ENCODE peak calls at places on chromosomes 1 and 21, in six cellular contexts. One of them, this sample, is unnamed.

GRCh38 chr1:110375490-110375889 is 15.3 kb downstream of the SLC16A4 start:
- DNase-seq in endothelial cell of umbilical vein: no peak
- DNase-seq in A549: no peak
- DNase-seq in HepG2: no peak
- DNase-seq in H1: no peak
- DNase-seq in K562: no peak
- DNase-seq in this sample: no peak

GRCh38 chr21:45294509-45295291 is 7.0 kb upstream of the POFUT2 start:
- DNase-seq in endothelial cell of umbilical vein: peak
- DNase-seq in HepG2: no peak
- DNase-seq in H1: no peak
- DNase-seq in A549: no peak
- DNase-seq in K562: no peak
- DNase-seq in this sample: no peak

GRCh38 chr1:171251741-171252300 is 3.5 kb downstream of the FMO1 start:
- DNase-seq in HepG2: peak
- DNase-seq in H1: no peak
- DNase-seq in A549: peak
- DNase-seq in endothelial cell of umbilical vein: peak
- DNase-seq in K562: peak
- DNase-seq in this sample: peak

GRCh38 chr1:33337994-33338494 is 17.1 kb upstream of the A3GALT2 start:
- DNase-seq in HepG2: peak
- DNase-seq in endothelial cell of umbilical vein: no peak
- DNase-seq in A549: no peak
- DNase-seq in H1: no peak
- DNase-seq in K562: no peak
- DNase-seq in this sample: no peak

GRCh38 chr1:70336050-70336449 is 18.5 kb downstream of the ANKRD13C start:
- DNase-seq in H1: no peak
- DNase-seq in HepG2: no peak
- DNase-seq in endothelial cell of umbilical vein: no peak
- DNase-seq in K562: no peak
- DNase-seq in A549: no peak
- DNase-seq in this sample: no peak

GRCh38 chr21:19565587-19565986 is 1162.0 kb upstream of the TMPRSS15 start:
- DNase-seq in K562: no peak
- DNase-seq in HepG2: no peak
- DNase-seq in endothelial cell of umbilical vein: no peak
- DNase-seq in A549: no peak
- DNase-seq in H1: no peak
- DNase-seq in this sample: no peak

GRCh38 chr1:18531503-18531845 is 50.7 kb downstream of the KLHDC7A start:
- DNase-seq in A549: no peak
- DNase-seq in H1: no peak
- DNase-seq in endothelial cell of umbilical vein: no peak
- DNase-seq in K562: no peak
- DNase-seq in HepG2: no peak
- DNase-seq in this sample: no peak

GRCh38 chr1:58155418-58156123 is 391.0 kb downstream of the OMA1 start:
- DNase-seq in A549: peak
- DNase-seq in HepG2: peak
- DNase-seq in K562: peak
- DNase-seq in H1: peak
- DNase-seq in endothelial cell of umbilical vein: no peak
- DNase-seq in this sample: peak

GRCh38 chr1:41806472-41807155 is 112.1 kb downstream of the HIVEP3 start:
- DNase-seq in H1: no peak
- DNase-seq in A549: no peak
- DNase-seq in endothelial cell of umbilical vein: no peak
- DNase-seq in HepG2: no peak
- DNase-seq in K562: no peak
- DNase-seq in this sample: no peak

GRCh38 chr1:71667224-71667623 is 586.4 kb upstream of the ZRANB2 start:
- DNase-seq in H1: no peak
- DNase-seq in A549: no peak
- DNase-seq in K562: no peak
- DNase-seq in endothelial cell of umbilical vein: no peak
- DNase-seq in HepG2: no peak
- DNase-seq in this sample: no peak

GRCh38 chr1:235074335-235075120 is 54.1 kb downstream of the TOMM20 start:
- DNase-seq in HepG2: peak
- DNase-seq in K562: no peak
- DNase-seq in endothelial cell of umbilical vein: peak
- DNase-seq in H1: no peak
- DNase-seq in A549: peak
- DNase-seq in this sample: no peak

GRCh38 chr1:64437453-64437852 is 32.5 kb upstream of the CACHD1 start:
- DNase-seq in endothelial cell of umbilical vein: no peak
- DNase-seq in H1: no peak
- DNase-seq in A549: no peak
- DNase-seq in K562: no peak
- DNase-seq in HepG2: no peak
- DNase-seq in this sample: no peak

GRCh38 chr1:117176579-117176978 is 34.1 kb downstream of the VTCN1 start:
- DNase-seq in A549: no peak
- DNase-seq in endothelial cell of umbilical vein: no peak
- DNase-seq in K562: no peak
- DNase-seq in HepG2: no peak
- DNase-seq in H1: no peak
- DNase-seq in this sample: no peak

GRCh38 chr1:203628997-203629508 is 2.4 kb downstream of the ATP2B4 start:
- DNase-seq in K562: no peak
- DNase-seq in HepG2: no peak
- DNase-seq in H1: no peak
- DNase-seq in endothelial cell of umbilical vein: peak
- DNase-seq in A549: no peak
- DNase-seq in this sample: no peak

GRCh38 chr1:57468661-57469523 is 45.0 kb upstream of the DAB1 start:
- DNase-seq in H1: no peak
- DNase-seq in A549: no peak
- DNase-seq in HepG2: no peak
- DNase-seq in endothelial cell of umbilical vein: no peak
- DNase-seq in K562: no peak
- DNase-seq in this sample: no peak

GRCh38 chr1:208834346-208835081 is 590.3 kb upstream of the PLXNA2 start:
- DNase-seq in endothelial cell of umbilical vein: peak
- DNase-seq in A549: no peak
- DNase-seq in HepG2: no peak
- DNase-seq in H1: no peak
- DNase-seq in K562: no peak
- DNase-seq in this sample: no peak

GRCh38 chr1:208841396-208841795 is 597.2 kb upstream of the PLXNA2 start:
- DNase-seq in endothelial cell of umbilical vein: no peak
- DNase-seq in H1: no peak
- DNase-seq in HepG2: no peak
- DNase-seq in A549: no peak
- DNase-seq in K562: no peak
- DNase-seq in this sample: no peak

GRCh38 chr1:208835082-208835467 is 590.9 kb upstream of the PLXNA2 start:
- DNase-seq in K562: no peak
- DNase-seq in endothelial cell of umbilical vein: no peak
- DNase-seq in HepG2: no peak
- DNase-seq in H1: no peak
- DNase-seq in A549: no peak
- DNase-seq in this sample: no peak

GRCh38 chr1:208835781-208836180 is 591.6 kb upstream of the PLXNA2 start:
- DNase-seq in H1: no peak
- DNase-seq in A549: no peak
- DNase-seq in endothelial cell of umbilical vein: no peak
- DNase-seq in K562: no peak
- DNase-seq in HepG2: no peak
- DNase-seq in this sample: no peak

GRCh38 chr1:208837242-208837641 is 593.1 kb upstream of the PLXNA2 start:
- DNase-seq in K562: no peak
- DNase-seq in endothelial cell of umbilical vein: no peak
- DNase-seq in HepG2: no peak
- DNase-seq in H1: no peak
- DNase-seq in A549: no peak
- DNase-seq in this sample: no peak
- TF ChIP-seq JUN in K562: no peak
- TF ChIP-seq JUN in endothelial cell of umbilical vein: no peak
- TF ChIP-seq JUN in HepG2: no peak
- TF ChIP-seq JUN in H1: no peak
- TF ChIP-seq JUN in A549: no peak
- TF ChIP-seq JUN in this sample: no peak

GRCh38 chr1:87127581-87127980 is 201.1 kb upstream of the LMO4 start:
- DNase-seq in H1: no peak
- DNase-seq in endothelial cell of umbilical vein: no peak
- DNase-seq in A549: no peak
- DNase-seq in HepG2: no peak
- DNase-seq in K562: no peak
- DNase-seq in this sample: no peak

GRCh38 chr1:87131809-87132663 is 196.6 kb upstream of the LMO4 start:
- DNase-seq in HepG2: peak
- DNase-seq in A549: peak
- DNase-seq in endothelial cell of umbilical vein: peak
- DNase-seq in H1: peak
- DNase-seq in K562: peak
- DNase-seq in this sample: peak

GRCh38 chr1:87130437-87130836 is 198.2 kb upstream of the LMO4 start:
- DNase-seq in K562: peak
- DNase-seq in A549: no peak
- DNase-seq in HepG2: no peak
- DNase-seq in endothelial cell of umbilical vein: no peak
- DNase-seq in H1: no peak
- DNase-seq in this sample: no peak

GRCh38 chr1:87129038-87129437 is 199.6 kb upstream of the LMO4 start:
- DNase-seq in H1: no peak
- DNase-seq in A549: no peak
- DNase-seq in HepG2: no peak
- DNase-seq in K562: no peak
- DNase-seq in endothelial cell of umbilical vein: no peak
- DNase-seq in this sample: no peak

GRCh38 chr1:87129606-87130005 is 199.1 kb upstream of the LMO4 start:
- DNase-seq in endothelial cell of umbilical vein: no peak
- DNase-seq in K562: no peak
- DNase-seq in A549: no peak
- DNase-seq in HepG2: no peak
- DNase-seq in H1: no peak
- DNase-seq in this sample: no peak
- TF ChIP-seq JUN in endothelial cell of umbilical vein: no peak
- TF ChIP-seq JUN in K562: no peak
- TF ChIP-seq JUN in A549: no peak
- TF ChIP-seq JUN in HepG2: no peak
- TF ChIP-seq JUN in H1: no peak
- TF ChIP-seq JUN in this sample: no peak

GRCh38 chr1:232435746-232436145 is 194.2 kb downstream of the SIPA1L2 start:
- DNase-seq in K562: no peak
- DNase-seq in endothelial cell of umbilical vein: peak
- DNase-seq in A549: no peak
- DNase-seq in H1: no peak
- DNase-seq in HepG2: no peak
- DNase-seq in this sample: no peak
- TF ChIP-seq JUN in K562: no peak
- TF ChIP-seq JUN in endothelial cell of umbilical vein: no peak
- TF ChIP-seq JUN in A549: no peak
- TF ChIP-seq JUN in H1: no peak
- TF ChIP-seq JUN in HepG2: no peak
- TF ChIP-seq JUN in this sample: no peak

GRCh38 chr21:14901482-14901958 is 163.3 kb downstream of the NRIP1 start:
- DNase-seq in A549: no peak
- DNase-seq in HepG2: no peak
- DNase-seq in H1: no peak
- DNase-seq in K562: no peak
- DNase-seq in endothelial cell of umbilical vein: no peak
- DNase-seq in this sample: no peak
- TF ChIP-seq JUN in A549: no peak
- TF ChIP-seq JUN in HepG2: no peak
- TF ChIP-seq JUN in H1: no peak
- TF ChIP-seq JUN in K562: no peak
- TF ChIP-seq JUN in endothelial cell of umbilical vein: no peak
- TF ChIP-seq JUN in this sample: no peak

DNA sequence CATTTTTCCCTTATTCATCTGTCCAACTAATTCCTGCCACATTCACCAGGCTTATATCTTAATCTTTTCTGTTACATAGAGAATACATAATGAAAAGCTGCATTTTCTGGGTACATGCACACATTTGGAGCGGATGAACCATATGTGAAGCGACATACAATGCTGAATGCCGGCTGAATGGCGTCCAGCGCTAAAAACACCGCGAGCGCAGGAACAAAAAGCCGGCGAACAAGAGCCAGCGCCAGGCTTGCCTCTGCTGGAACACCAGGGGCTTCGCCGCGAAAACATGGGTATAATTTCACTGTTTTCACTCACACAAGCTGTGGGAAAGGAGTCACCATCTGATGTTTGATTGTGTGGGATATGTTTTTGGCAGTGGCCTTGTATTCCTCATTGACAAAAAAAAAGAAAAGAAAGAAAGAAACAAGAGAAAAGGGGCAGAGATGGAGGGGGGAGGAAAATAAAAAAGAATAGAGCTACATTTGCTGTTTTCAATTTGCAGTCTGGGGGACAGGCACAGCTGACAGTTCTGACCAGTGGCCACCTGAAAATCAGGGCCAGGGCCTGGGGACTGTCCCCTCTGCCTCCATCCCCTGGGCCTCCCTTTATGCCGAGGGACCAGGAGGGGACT is 70.3 kb upstream of the OLIG2 start:
- DNase-seq in A549: no peak
- DNase-seq in endothelial cell of umbilical vein: no peak
- DNase-seq in HepG2: no peak
- DNase-seq in H1: no peak
- DNase-seq in K562: no peak
- DNase-seq in this sample: no peak
- TF ChIP-seq JUN in A549: no peak
- TF ChIP-seq JUN in endothelial cell of umbilical vein: no peak
- TF ChIP-seq JUN in HepG2: no peak
- TF ChIP-seq JUN in H1: no peak
- TF ChIP-seq JUN in K562: no peak
- TF ChIP-seq JUN in this sample: no peak

DNA sequence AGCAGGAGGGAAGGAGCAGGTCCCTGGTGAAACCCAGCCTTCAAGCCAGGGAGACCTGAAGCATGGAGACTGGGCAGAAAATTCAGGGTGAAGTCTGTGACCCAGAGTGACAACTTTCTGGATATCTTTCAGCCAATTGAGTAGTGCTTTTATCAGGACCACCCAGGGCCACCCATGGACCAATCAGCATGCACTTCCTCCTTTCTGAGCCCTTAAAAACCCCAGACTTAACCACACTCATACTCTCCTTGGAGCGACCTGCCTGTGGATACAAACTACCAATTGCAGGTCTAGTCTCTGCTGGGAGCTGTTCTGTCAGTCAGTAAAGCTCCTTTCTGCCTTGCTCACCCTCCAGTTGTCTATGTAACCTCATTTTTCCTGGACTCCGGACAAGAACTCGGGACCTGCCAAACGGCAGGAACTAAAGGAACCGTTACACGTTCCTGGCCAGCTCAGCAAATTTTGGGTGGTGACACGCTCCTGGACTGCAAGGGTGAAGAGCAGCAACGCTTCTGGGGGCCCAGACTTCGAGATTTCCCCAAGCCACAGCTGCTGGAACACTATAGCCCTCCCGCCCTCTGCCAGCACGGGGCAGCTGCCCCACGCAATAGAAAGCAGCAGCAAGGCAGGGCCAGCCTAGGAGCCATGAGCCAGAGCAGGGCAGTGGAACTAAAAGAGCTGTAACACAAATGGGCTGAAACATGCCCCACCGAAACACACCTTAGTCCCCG is 1183.4 kb downstream of the AMY1C start:
- DNase-seq in A549: no peak
- DNase-seq in endothelial cell of umbilical vein: no peak
- DNase-seq in H1: no peak
- DNase-seq in HepG2: no peak
- DNase-seq in K562: no peak
- DNase-seq in this sample: no peak
- TF ChIP-seq JUN in A549: no peak
- TF ChIP-seq JUN in endothelial cell of umbilical vein: no peak
- TF ChIP-seq JUN in H1: no peak
- TF ChIP-seq JUN in HepG2: no peak
- TF ChIP-seq JUN in K562: no peak
- TF ChIP-seq JUN in this sample: no peak

This sample was measured in WTC11.